ENCODE peak calls at places on chromosomes 2 and 18, in five cellular contexts. One of them, this sample, is unnamed.

GRCh38 chr2:163943403-163944356 is 207.9 kb upstream of the FIGN start:
- DNase-seq in NCI-H2029: no peak
- DNase-seq in heart left ventricle: no peak
- DNase-seq in activated CD4-positive, alpha-beta T cell treated with anti-CD3 and anti-CD28 coated beads, Interleukin-2, amount 10 ng/mL, durations not matched to agents 7 days and 5 days: no peak
- DNase-seq in HFFc6: no peak
- DNase-seq in this sample: no peak

GRCh38 chr2:43943809-43944452 is 51.9 kb downstream of the LRPPRC start:
- DNase-seq in NCI-H2029: no peak
- DNase-seq in heart left ventricle: no peak
- DNase-seq in activated CD4-positive, alpha-beta T cell treated with anti-CD3 and anti-CD28 coated beads, Interleukin-2, amount 10 ng/mL, durations not matched to agents 7 days and 5 days: no peak
- DNase-seq in HFFc6: no peak
- DNase-seq in this sample: no peak

GRCh38 chr2:209422191-209422754 is 1.6 kb upstream of the MAP2 start:
- DNase-seq in NCI-H2029: no peak
- DNase-seq in heart left ventricle: no peak
- DNase-seq in activated CD4-positive, alpha-beta T cell treated with anti-CD3 and anti-CD28 coated beads, Interleukin-2, amount 10 ng/mL, durations not matched to agents 7 days and 5 days: no peak
- DNase-seq in HFFc6: no peak
- DNase-seq in this sample: no peak

GRCh38 chr2:223613017-223613950 is 11.1 kb upstream of the SCG2 start:
- DNase-seq in NCI-H2029: peak; percentile 77
- DNase-seq in heart left ventricle: peak; percentile 86
- DNase-seq in activated CD4-positive, alpha-beta T cell treated with anti-CD3 and anti-CD28 coated beads, Interleukin-2, amount 10 ng/mL, durations not matched to agents 7 days and 5 days: no peak
- DNase-seq in HFFc6: peak; percentile 97
- DNase-seq in this sample: peak; percentile 52

GRCh38 chr2:27156739-27157475 is 8.1 kb downstream of the TCF23 start:
- DNase-seq in NCI-H2029: no peak
- DNase-seq in heart left ventricle: no peak
- DNase-seq in activated CD4-positive, alpha-beta T cell treated with anti-CD3 and anti-CD28 coated beads, Interleukin-2, amount 10 ng/mL, durations not matched to agents 7 days and 5 days: no peak
- DNase-seq in HFFc6: no peak
- DNase-seq in this sample: no peak

GRCh38 chr2:11542275-11542819 is 8.5 kb downstream of the GREB1 start:
- DNase-seq in NCI-H2029: no peak
- DNase-seq in heart left ventricle: no peak
- DNase-seq in activated CD4-positive, alpha-beta T cell treated with anti-CD3 and anti-CD28 coated beads, Interleukin-2, amount 10 ng/mL, durations not matched to agents 7 days and 5 days: no peak
- DNase-seq in HFFc6: no peak
- DNase-seq in this sample: no peak

GRCh38 chr2:174035981-174036742 is 71.0 kb upstream of the SP3 start:
- DNase-seq in NCI-H2029: no peak
- DNase-seq in heart left ventricle: no peak
- DNase-seq in activated CD4-positive, alpha-beta T cell treated with anti-CD3 and anti-CD28 coated beads, Interleukin-2, amount 10 ng/mL, durations not matched to agents 7 days and 5 days: no peak
- DNase-seq in HFFc6: no peak
- DNase-seq in this sample: no peak

GRCh38 chr2:181563101-181563692 is 93.7 kb downstream of the CERKL start:
- DNase-seq in NCI-H2029: no peak
- DNase-seq in heart left ventricle: no peak
- DNase-seq in activated CD4-positive, alpha-beta T cell treated with anti-CD3 and anti-CD28 coated beads, Interleukin-2, amount 10 ng/mL, durations not matched to agents 7 days and 5 days: no peak
- DNase-seq in HFFc6: no peak
- DNase-seq in this sample: no peak

GRCh38 chr2:128139624-128140023 is 48.6 kb downstream of the UGGT1 start:
- DNase-seq in NCI-H2029: no peak
- DNase-seq in heart left ventricle: no peak
- DNase-seq in activated CD4-positive, alpha-beta T cell treated with anti-CD3 and anti-CD28 coated beads, Interleukin-2, amount 10 ng/mL, durations not matched to agents 7 days and 5 days: no peak
- DNase-seq in HFFc6: no peak
- DNase-seq in this sample: no peak

GRCh38 chr18:29491907-29492306 is 1315.0 kb upstream of the CDH2 start:
- DNase-seq in NCI-H2029: no peak
- DNase-seq in heart left ventricle: no peak
- DNase-seq in activated CD4-positive, alpha-beta T cell treated with anti-CD3 and anti-CD28 coated beads, Interleukin-2, amount 10 ng/mL, durations not matched to agents 7 days and 5 days: no peak
- DNase-seq in HFFc6: no peak
- DNase-seq in this sample: no peak

GRCh38 chr2:95323347-95324155 is 26.4 kb downstream of the KCNIP3 start:
- DNase-seq in NCI-H2029: no peak
- DNase-seq in heart left ventricle: no peak
- DNase-seq in activated CD4-positive, alpha-beta T cell treated with anti-CD3 and anti-CD28 coated beads, Interleukin-2, amount 10 ng/mL, durations not matched to agents 7 days and 5 days: no peak
- DNase-seq in HFFc6: no peak
- DNase-seq in this sample: peak; percentile 54

GRCh38 chr2:33040541-33040940 is 93.8 kb downstream of the LTBP1 start:
- DNase-seq in NCI-H2029: no peak
- DNase-seq in heart left ventricle: no peak
- DNase-seq in activated CD4-positive, alpha-beta T cell treated with anti-CD3 and anti-CD28 coated beads, Interleukin-2, amount 10 ng/mL, durations not matched to agents 7 days and 5 days: no peak
- DNase-seq in HFFc6: no peak
- DNase-seq in this sample: no peak

GRCh38 chr2:120758181-120759048 is 22.7 kb downstream of the GLI2 start:
- DNase-seq in NCI-H2029: no peak
- DNase-seq in heart left ventricle: peak; percentile 80
- DNase-seq in activated CD4-positive, alpha-beta T cell treated with anti-CD3 and anti-CD28 coated beads, Interleukin-2, amount 10 ng/mL, durations not matched to agents 7 days and 5 days: no peak
- DNase-seq in HFFc6: peak; percentile 52
- DNase-seq in this sample: no peak

GRCh38 chr2:102735431-102736130 is 26.2 kb upstream of the TMEM182 start:
- DNase-seq in NCI-H2029: peak; percentile 11
- DNase-seq in heart left ventricle: no peak
- DNase-seq in activated CD4-positive, alpha-beta T cell treated with anti-CD3 and anti-CD28 coated beads, Interleukin-2, amount 10 ng/mL, durations not matched to agents 7 days and 5 days: no peak
- DNase-seq in HFFc6: no peak
- DNase-seq in this sample: no peak

GRCh38 chr18:40926679-40927078 is 1028.4 kb upstream of the PIK3C3 start:
- DNase-seq in NCI-H2029: no peak
- DNase-seq in heart left ventricle: no peak
- DNase-seq in activated CD4-positive, alpha-beta T cell treated with anti-CD3 and anti-CD28 coated beads, Interleukin-2, amount 10 ng/mL, durations not matched to agents 7 days and 5 days: no peak
- DNase-seq in HFFc6: no peak
- DNase-seq in this sample: no peak

GRCh38 chr2:236876642-236877041 is 209.0 kb upstream of the COPS8 start:
- DNase-seq in NCI-H2029: peak; percentile 93
- DNase-seq in heart left ventricle: no peak
- DNase-seq in activated CD4-positive, alpha-beta T cell treated with anti-CD3 and anti-CD28 coated beads, Interleukin-2, amount 10 ng/mL, durations not matched to agents 7 days and 5 days: no peak
- DNase-seq in HFFc6: no peak
- DNase-seq in this sample: no peak

This sample was measured in T47D.